ENCODE peak calls at places on chromosomes 11 and 22, in six cellular contexts. W is activated CD4-positive, alpha-beta T cell treated with anti-CD3 and anti-CD28 coated beads for 36 hours; U is GM19239; Z is NCI-H460; E is NB4; N is pancreas. C is an unnamed sample.

GRCh38 chr11:83112886-83113285 is 41.2 kb upstream of the RAB30 start:
- DNase-seq in N (no peak), U (no peak), Z (no peak), W (no peak), E (no peak), C (no peak)

GRCh38 chr11:120912504-120912903 is 111.4 kb upstream of the TBCEL start:
- DNase-seq in U (peak), E (peak), W (no peak), N (no peak), Z (peak), C (peak)

GRCh38 chr11:34278708-34279297 is 79.0 kb downstream of the ABTB2 start:
- DNase-seq in Z (no peak), U (peak), N (no peak), W (no peak), E (no peak), C (no peak)

GRCh38 chr11:122747358-122747757 is 90.9 kb upstream of the CRTAM start:
- DNase-seq in N (no peak), U (no peak), Z (no peak), W (no peak), E (no peak), C (no peak)

GRCh38 chr22:27576413-27576812 is 225.1 kb downstream of the MN1 start:
- DNase-seq in U (no peak), Z (no peak), W (no peak), E (no peak), N (no peak), C (no peak)

GRCh38 chr22:30806391-30806861 is 111.8 kb downstream of the OSBP2 start:
- DNase-seq in U (no peak), E (peak), Z (no peak), W (peak), N (no peak), C (no peak)

GRCh38 chr22:48179571-48180546 is 1417.4 kb downstream of the TBC1D22A start:
- DNase-seq in E (no peak), W (no peak), Z (no peak), N (no peak), U (no peak), C (no peak)

GRCh38 chr11:3146612-3147256 is 18.4 kb downstream of the OSBPL5 start:
- DNase-seq in E (peak), U (no peak), W (no peak), N (no peak), Z (no peak), C (no peak)

GRCh38 chr11:11992257-11992690 is 16.2 kb downstream of the DKK3 start:
- DNase-seq in E (no peak), N (no peak), Z (no peak), U (no peak), W (no peak), C (no peak)

GRCh38 chr11:112694813-112695212 is 266.4 kb upstream of the NCAM1 start:
- DNase-seq in N (no peak), Z (peak), W (no peak), E (peak), U (no peak), C (no peak)

GRCh38 chr22:18103527-18104269 is 6.9 kb upstream of the TUBA8 start:
- DNase-seq in N (no peak), W (peak), U (no peak), Z (no peak), E (no peak), C (no peak)

GRCh38 chr11:68524681-68525080 is 64.1 kb downstream of the PPP6R3 start:
- DNase-seq in U (no peak), W (no peak), Z (no peak), N (no peak), E (no peak), C (no peak)

GRCh38 chr11:12765428-12765827 is 91.2 kb downstream of the TEAD1 start:
- DNase-seq in E (no peak), W (no peak), N (no peak), U (no peak), Z (no peak), C (no peak)

GRCh38 chr22:39303358-39303757 is 16.1 kb downstream of the RPL3 start:
- DNase-seq in Z (no peak), E (no peak), W (no peak), N (no peak), U (no peak), C (no peak)

GRCh38 chr22:44245867-44246266 is 65.1 kb downstream of the PARVG start:
- DNase-seq in E (no peak), U (no peak), W (no peak), Z (no peak), N (no peak), C (no peak)

GRCh38 chr11:44371706-44372105 is 61.8 kb upstream of the ALX4 start:
- DNase-seq in N (no peak), U (no peak), W (no peak), E (no peak), Z (no peak), C (no peak)